ENCODE peak calls at places on chromosomes 7 and 10, in eight cellular contexts. One of them, this sample, is unnamed. For H3K4me1, the result is how much of the 10 kb centered on the place peaks cover.

GRCh38 chr7:158282461-158283001 is 305.1 kb downstream of the PTPRN2 start:
- DNase-seq in IMR-90: no peak
- DNase-seq in tibial nerve: no peak
- DNase-seq in mammary epithelial cell: no peak
- DNase-seq in heart left ventricle: no peak
- DNase-seq in HCT116: no peak
- DNase-seq in H1: no peak
- DNase-seq in colonic mucosa: peak
- DNase-seq in this sample: no peak

GRCh38 chr10:6023661-6024333 is 38.4 kb downstream of the IL2RA start:
- DNase-seq in IMR-90: no peak
- DNase-seq in mammary epithelial cell: no peak
- DNase-seq in tibial nerve: no peak
- DNase-seq in H1: no peak
- DNase-seq in colonic mucosa: peak
- DNase-seq in HCT116: no peak
- DNase-seq in heart left ventricle: no peak
- DNase-seq in this sample: no peak

GRCh38 chr7:46970131-46970430 is 611.8 kb downstream of the TNS3 start:
- DNase-seq in colonic mucosa: no peak
- DNase-seq in tibial nerve: no peak
- DNase-seq in mammary epithelial cell: no peak
- DNase-seq in IMR-90: no peak
- DNase-seq in heart left ventricle: no peak
- DNase-seq in HCT116: no peak
- DNase-seq in H1: no peak
- DNase-seq in this sample: no peak

GRCh38 chr7:141231018-141231792 is 157.3 kb downstream of the TMEM178B start:
- DNase-seq in heart left ventricle: no peak
- DNase-seq in IMR-90: peak
- DNase-seq in mammary epithelial cell: no peak
- DNase-seq in H1: peak
- DNase-seq in HCT116: peak
- DNase-seq in colonic mucosa: no peak
- DNase-seq in tibial nerve: no peak
- DNase-seq in this sample: no peak

GRCh38 chr10:27746364-27747095 is 911 bp upstream of the MKX start:
- DNase-seq in HCT116: no peak
- DNase-seq in heart left ventricle: no peak
- DNase-seq in IMR-90: no peak
- DNase-seq in H1: no peak
- DNase-seq in mammary epithelial cell: peak
- DNase-seq in colonic mucosa: no peak
- DNase-seq in tibial nerve: no peak
- DNase-seq in this sample: no peak

GRCh38 chr7:84364708-84365107 is 170.1 kb upstream of the SEMA3A start:
- DNase-seq in IMR-90: peak
- DNase-seq in HCT116: no peak
- DNase-seq in H1: no peak
- DNase-seq in mammary epithelial cell: peak
- DNase-seq in tibial nerve: no peak
- DNase-seq in heart left ventricle: no peak
- DNase-seq in colonic mucosa: no peak
- DNase-seq in this sample: no peak

GRCh38 chr7:132930881-132931280 is 151.0 kb downstream of the CHCHD3 start:
- DNase-seq in HCT116: no peak
- DNase-seq in H1: no peak
- DNase-seq in mammary epithelial cell: no peak
- DNase-seq in IMR-90: peak
- DNase-seq in colonic mucosa: no peak
- DNase-seq in heart left ventricle: no peak
- DNase-seq in tibial nerve: no peak
- DNase-seq in this sample: no peak

GRCh38 chr7:40676220-40676619 is 541.4 kb downstream of the SUGCT start:
- DNase-seq in heart left ventricle: no peak
- DNase-seq in HCT116: no peak
- DNase-seq in mammary epithelial cell: no peak
- DNase-seq in H1: no peak
- DNase-seq in tibial nerve: no peak
- DNase-seq in IMR-90: no peak
- DNase-seq in colonic mucosa: no peak
- DNase-seq in this sample: no peak

GRCh38 chr7:14228341-14228740 is 238.9 kb upstream of the ETV1 start:
- DNase-seq in HCT116: no peak
- DNase-seq in H1: no peak
- DNase-seq in tibial nerve: no peak
- DNase-seq in colonic mucosa: no peak
- DNase-seq in heart left ventricle: no peak
- DNase-seq in IMR-90: no peak
- DNase-seq in mammary epithelial cell: no peak
- DNase-seq in this sample: no peak

GRCh38 chr7:29539471-29539870 is 24.2 kb upstream of the PRR15 start:
- DNase-seq in mammary epithelial cell: peak
- DNase-seq in HCT116: no peak
- DNase-seq in tibial nerve: no peak
- DNase-seq in colonic mucosa: no peak
- DNase-seq in IMR-90: no peak
- DNase-seq in heart left ventricle: no peak
- DNase-seq in H1: no peak
- DNase-seq in this sample: no peak

GRCh38 chr7:16669581-16669980 is 23.6 kb downstream of the BZW2 start:
- DNase-seq in tibial nerve: no peak
- DNase-seq in H1: no peak
- DNase-seq in HCT116: no peak
- DNase-seq in heart left ventricle: no peak
- DNase-seq in colonic mucosa: no peak
- DNase-seq in IMR-90: peak
- DNase-seq in mammary epithelial cell: no peak
- DNase-seq in this sample: no peak

GRCh38 chr7:75943864-75944263 is 28.9 kb downstream of the POR start:
- DNase-seq in IMR-90: peak
- DNase-seq in H1: no peak
- DNase-seq in HCT116: peak
- DNase-seq in heart left ventricle: no peak
- DNase-seq in colonic mucosa: peak
- DNase-seq in tibial nerve: no peak
- DNase-seq in mammary epithelial cell: peak
- DNase-seq in this sample: peak

GRCh38 chr7:138981332-138982203 is at the start of gene KIAA1549:
- DNase-seq in mammary epithelial cell: peak
- DNase-seq in IMR-90: peak
- DNase-seq in HCT116: peak
- DNase-seq in heart left ventricle: peak
- DNase-seq in tibial nerve: no peak
- DNase-seq in colonic mucosa: peak
- DNase-seq in H1: no peak
- DNase-seq in this sample: peak

GRCh38 chr7:138979988-138980574 is 1.1 kb downstream of the KIAA1549 start:
- DNase-seq in tibial nerve: no peak
- DNase-seq in colonic mucosa: no peak
- DNase-seq in mammary epithelial cell: peak
- DNase-seq in H1: no peak
- DNase-seq in IMR-90: no peak
- DNase-seq in heart left ventricle: no peak
- DNase-seq in HCT116: no peak
- DNase-seq in this sample: no peak

GRCh38 chr7:138980575-138981285 is 459 bp downstream of the KIAA1549 start:
- DNase-seq in mammary epithelial cell: peak
- DNase-seq in H1: no peak
- DNase-seq in HCT116: no peak
- DNase-seq in heart left ventricle: peak
- DNase-seq in tibial nerve: no peak
- DNase-seq in colonic mucosa: no peak
- DNase-seq in IMR-90: no peak
- DNase-seq in this sample: no peak

GRCh38 chr7:138978541-138979184 is 2.5 kb downstream of the KIAA1549 start:
- DNase-seq in tibial nerve: no peak
- DNase-seq in HCT116: no peak
- DNase-seq in mammary epithelial cell: no peak
- DNase-seq in IMR-90: no peak
- DNase-seq in heart left ventricle: no peak
- DNase-seq in colonic mucosa: no peak
- DNase-seq in H1: no peak
- DNase-seq in this sample: no peak

DNA sequence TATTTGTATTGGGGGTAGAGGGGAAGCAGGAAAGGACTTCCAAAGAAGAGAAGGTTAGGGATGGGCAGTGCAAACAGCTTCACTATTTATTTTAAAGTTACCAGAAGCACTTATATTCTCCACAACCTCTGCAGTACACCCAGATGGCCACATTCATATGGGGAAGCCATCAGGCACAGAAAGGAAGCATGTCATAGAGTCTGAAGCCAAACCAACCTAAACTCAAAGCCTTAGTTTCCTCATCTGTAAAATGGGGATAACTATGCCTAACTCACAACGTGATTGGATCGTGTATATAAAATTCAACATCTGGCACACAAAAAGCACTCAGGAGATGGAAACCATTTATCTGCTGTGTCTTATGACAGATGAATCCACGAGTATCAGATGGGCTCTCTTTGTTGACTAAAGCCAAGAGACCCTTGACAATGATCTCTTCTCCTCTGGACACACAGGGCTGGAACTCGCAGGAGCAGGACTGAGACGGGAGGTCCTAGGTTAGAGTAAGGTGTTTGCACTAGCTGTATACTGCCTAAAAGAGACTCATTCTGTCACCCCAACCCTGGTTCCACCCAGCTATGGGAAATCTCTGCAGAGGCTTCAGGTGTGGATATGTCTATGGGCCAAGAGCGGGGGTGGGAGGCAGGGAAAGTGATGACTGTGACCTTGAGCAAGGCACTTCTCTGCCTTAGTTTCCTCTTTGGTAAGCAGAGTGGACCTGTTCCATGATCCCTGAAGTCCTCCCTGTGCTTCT is 1.8 kb downstream of the KIAA1549 start:
- DNase-seq in colonic mucosa: no peak
- DNase-seq in HCT116: peak
- DNase-seq in H1: no peak
- DNase-seq in heart left ventricle: no peak
- DNase-seq in IMR-90: peak
- DNase-seq in tibial nerve: no peak
- DNase-seq in mammary epithelial cell: peak
- DNase-seq in this sample: no peak
- TF ChIP-seq CTCF in colonic mucosa: no peak
- TF ChIP-seq CTCF in HCT116: peak
- TF ChIP-seq CTCF in H1: no peak
- TF ChIP-seq CTCF in heart left ventricle: no peak
- TF ChIP-seq CTCF in IMR-90: no peak
- TF ChIP-seq CTCF in tibial nerve: no peak
- TF ChIP-seq CTCF in mammary epithelial cell: peak
- TF ChIP-seq CTCF in this sample: peak

DNA sequence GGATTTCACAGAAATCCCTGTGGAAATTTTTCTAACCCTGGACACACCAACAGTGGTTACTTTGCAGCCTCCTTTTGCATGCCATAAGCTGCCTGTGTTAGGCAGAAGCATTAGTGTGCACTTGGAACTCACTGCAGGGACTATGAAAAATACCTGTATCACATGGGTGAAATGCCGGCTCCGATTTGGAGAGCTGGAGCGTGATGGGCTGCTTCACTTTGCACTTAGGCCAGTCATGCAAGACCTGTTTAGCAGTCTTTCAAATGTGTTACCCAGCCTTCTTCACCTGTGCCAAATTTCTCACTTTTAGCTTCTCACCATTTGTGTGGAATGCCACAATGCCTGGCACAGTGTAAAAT is 11.3 kb downstream of the NCOA4 start:
- DNase-seq in colonic mucosa: no peak
- DNase-seq in IMR-90: no peak
- DNase-seq in heart left ventricle: no peak
- DNase-seq in HCT116: no peak
- DNase-seq in mammary epithelial cell: no peak
- DNase-seq in H1: no peak
- DNase-seq in tibial nerve: no peak
- DNase-seq in this sample: no peak
- H3K4me1 ChIP-seq in colonic mucosa: under half
- H3K4me1 ChIP-seq in IMR-90: under half
- H3K4me1 ChIP-seq in heart left ventricle: half or more
- H3K4me1 ChIP-seq in HCT116: under half
- H3K4me1 ChIP-seq in mammary epithelial cell: under half
- H3K4me1 ChIP-seq in H1: under half
- H3K4me1 ChIP-seq in tibial nerve: under half
- H3K4me1 ChIP-seq in this sample: half or more

DNA sequence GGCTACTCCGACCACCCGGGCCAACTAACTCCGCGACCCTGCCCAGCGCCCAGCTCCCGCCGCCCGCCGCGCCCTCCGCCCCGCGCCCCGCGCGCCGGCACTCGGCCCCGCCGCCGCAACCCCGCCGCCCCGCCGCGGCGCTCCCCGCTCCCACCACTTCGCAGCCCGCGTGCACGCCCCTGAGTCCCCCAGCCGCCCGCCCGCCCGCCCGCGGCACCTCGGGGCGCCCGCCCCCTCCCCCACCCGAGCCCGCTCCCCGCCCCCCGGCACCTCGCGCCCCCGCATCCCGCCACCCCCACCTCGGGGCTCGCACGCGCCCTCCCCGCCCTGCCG is 598 bp downstream of the JAZF1 start:
- DNase-seq in colonic mucosa: no peak
- DNase-seq in HCT116: no peak
- DNase-seq in H1: no peak
- DNase-seq in tibial nerve: no peak
- DNase-seq in IMR-90: no peak
- DNase-seq in heart left ventricle: no peak
- DNase-seq in mammary epithelial cell: no peak
- DNase-seq in this sample: no peak
- H3K4me3 ChIP-seq in colonic mucosa: peak
- H3K4me3 ChIP-seq in HCT116: peak
- H3K4me3 ChIP-seq in H1: no peak
- H3K4me3 ChIP-seq in tibial nerve: peak
- H3K4me3 ChIP-seq in IMR-90: peak
- H3K4me3 ChIP-seq in heart left ventricle: peak
- H3K4me3 ChIP-seq in mammary epithelial cell: no peak
- H3K4me3 ChIP-seq in this sample: peak

GRCh38 chr7:194257-194995 is 2.1 kb downstream of the FAM20C start:
- DNase-seq in mammary epithelial cell: no peak
- DNase-seq in heart left ventricle: no peak
- DNase-seq in tibial nerve: no peak
- DNase-seq in colonic mucosa: peak
- DNase-seq in H1: no peak
- DNase-seq in HCT116: no peak
- DNase-seq in IMR-90: peak
- DNase-seq in this sample: peak

GRCh38 chr7:196283-196682 is 3.9 kb downstream of the FAM20C start:
- DNase-seq in mammary epithelial cell: no peak
- DNase-seq in tibial nerve: no peak
- DNase-seq in colonic mucosa: no peak
- DNase-seq in IMR-90: no peak
- DNase-seq in heart left ventricle: no peak
- DNase-seq in HCT116: no peak
- DNase-seq in H1: no peak
- DNase-seq in this sample: no peak

GRCh38 chr7:194996-195829 is 2.8 kb downstream of the FAM20C start:
- DNase-seq in tibial nerve: peak
- DNase-seq in H1: no peak
- DNase-seq in mammary epithelial cell: no peak
- DNase-seq in heart left ventricle: no peak
- DNase-seq in IMR-90: peak
- DNase-seq in colonic mucosa: no peak
- DNase-seq in HCT116: no peak
- DNase-seq in this sample: no peak

GRCh38 chr7:196778-197321 is 4.5 kb downstream of the FAM20C start:
- DNase-seq in tibial nerve: no peak
- DNase-seq in HCT116: no peak
- DNase-seq in IMR-90: no peak
- DNase-seq in mammary epithelial cell: no peak
- DNase-seq in H1: no peak
- DNase-seq in heart left ventricle: no peak
- DNase-seq in colonic mucosa: no peak
- DNase-seq in this sample: no peak

GRCh38 chr7:195830-196128 is 3.4 kb downstream of the FAM20C start:
- DNase-seq in colonic mucosa: no peak
- DNase-seq in HCT116: no peak
- DNase-seq in H1: no peak
- DNase-seq in heart left ventricle: no peak
- DNase-seq in tibial nerve: no peak
- DNase-seq in IMR-90: no peak
- DNase-seq in mammary epithelial cell: no peak
- DNase-seq in this sample: no peak
- TF ChIP-seq CTCF in colonic mucosa: no peak
- TF ChIP-seq CTCF in HCT116: no peak
- TF ChIP-seq CTCF in H1: no peak
- TF ChIP-seq CTCF in heart left ventricle: no peak
- TF ChIP-seq CTCF in tibial nerve: no peak
- TF ChIP-seq CTCF in IMR-90: no peak
- TF ChIP-seq CTCF in mammary epithelial cell: no peak
- TF ChIP-seq CTCF in this sample: no peak